ENCODE peak calls at places on chromosomes 5 and 9, in eight cellular contexts. M, B, T, A, U, V, R and Z are unnamed samples.

GRCh38 chr5:39755986-39756385 is 331.2 kb upstream of the DAB2 start:
- DNase-seq in R (peak; percentile 92), M (peak; percentile 95), U (peak; percentile 15), B (no peak), V (no peak), T (no peak), A (no peak), Z (no peak)

GRCh38 chr9:89420397-89420796 is 77.5 kb downstream of the SEMA4D start:
- DNase-seq in T (no peak), U (no peak), V (no peak), R (no peak), A (no peak), M (no peak), B (no peak), Z (no peak)

GRCh38 chr5:92559743-92560142 is 1021.3 kb downstream of the NR2F1-AS1 start:
- DNase-seq in V (no peak), A (no peak), M (peak; percentile 34), R (peak; percentile 42), B (no peak), T (no peak), U (no peak), Z (no peak)

GRCh38 chr5:177113566-177114424 is 19.8 kb upstream of the NSD1 start:
- DNase-seq in V (peak; percentile 85), U (peak; percentile 65), T (peak; percentile 68), A (peak; percentile 63), B (peak; percentile 84), R (peak; percentile 82), M (peak; percentile 89), Z (peak; percentile 78)

GRCh38 chr5:98905857-98906688 is 22.7 kb downstream of the CHD1 start:
- DNase-seq in T (no peak), A (no peak), U (no peak), R (peak; percentile 61), V (no peak), M (peak; percentile 83), B (no peak), Z (no peak)

GRCh38 chr5:174309131-174309845 is 263.8 kb downstream of the NSG2 start:
- DNase-seq in M (no peak), U (no peak), R (no peak), A (no peak), V (no peak), B (peak; percentile 3), T (no peak), Z (no peak)

GRCh38 chr5:40680741-40681350 is 1.1 kb downstream of the PTGER4 start:
- DNase-seq in T (peak; percentile 64), V (peak; percentile 16), A (no peak), R (no peak), B (peak; percentile 60), M (no peak), U (no peak), Z (no peak)

GRCh38 chr5:143262393-143263174 is 140.9 kb downstream of the NR3C1 start:
- DNase-seq in V (no peak), M (peak; percentile 76), U (no peak), T (no peak), B (no peak), R (peak; percentile 71), A (no peak), Z (no peak)

GRCh38 chr9:92759990-92760893 is 4.4 kb downstream of the BICD2 start:
- DNase-seq in B (no peak), M (no peak), A (peak; percentile 89), U (peak; percentile 73), R (no peak), V (no peak), T (no peak), Z (no peak)

GRCh38 chr9:100426194-100426531 is 780 bp upstream of the MSANTD3 start:
- DNase-seq in U (no peak), V (no peak), A (no peak), B (no peak), M (no peak), T (no peak), R (no peak), Z (no peak)

GRCh38 chr9:82021198-82021597 is 32.6 kb downstream of the SPATA31D1 start:
- DNase-seq in M (peak; percentile 62), R (peak; percentile 1), B (no peak), T (no peak), A (peak; percentile 25), V (no peak), U (no peak), Z (peak; percentile 60)

GRCh38 chr5:447501-447900 is 4.5 kb downstream of the EXOC3 start:
- DNase-seq in B (no peak), U (no peak), T (no peak), A (no peak), M (no peak), V (no peak), R (no peak), Z (no peak)

GRCh38 chr9:83956288-83957028 is 23.6 kb downstream of the HNRNPK start:
- DNase-seq in B (peak; percentile 91), U (peak; percentile 83), A (peak; percentile 84), R (peak; percentile 71), M (peak; percentile 61), T (peak; percentile 61), V (peak; percentile 78), Z (peak; percentile 41)

GRCh38 chr5:167844173-167844572 is 447.3 kb upstream of the WWC1 start:
- DNase-seq in U (no peak), A (no peak), T (no peak), B (no peak), V (no peak), M (no peak), R (no peak), Z (no peak)

GRCh38 chr5:77844408-77845272 is 68.5 kb upstream of the TBCA start:
- DNase-seq in A (no peak), M (no peak), V (peak; percentile 31), U (no peak), T (no peak), B (no peak), R (no peak), Z (no peak)

GRCh38 chr5:133433133-133433532 is 179.2 kb downstream of the FSTL4 start:
- DNase-seq in R (no peak), M (no peak), V (no peak), A (no peak), T (no peak), U (no peak), B (no peak), Z (no peak)

GRCh38 chr9:35313911-35314310 is 152.1 kb downstream of the UNC13B start:
- DNase-seq in T (no peak), R (no peak), U (no peak), M (no peak), A (no peak), B (no peak), V (no peak), Z (no peak)

GRCh38 chr5:112070022-112070421 is 313.0 kb upstream of the NREP start:
- DNase-seq in U (no peak), B (no peak), M (no peak), T (no peak), R (no peak), A (no peak), V (no peak), Z (no peak)

GRCh38 chr5:54090495-54091084 is 219.8 kb downstream of the ARL15 start:
- DNase-seq in A (no peak), R (peak; percentile 78), M (peak; percentile 23), B (no peak), U (no peak), V (no peak), T (no peak), Z (no peak)

DNA sequence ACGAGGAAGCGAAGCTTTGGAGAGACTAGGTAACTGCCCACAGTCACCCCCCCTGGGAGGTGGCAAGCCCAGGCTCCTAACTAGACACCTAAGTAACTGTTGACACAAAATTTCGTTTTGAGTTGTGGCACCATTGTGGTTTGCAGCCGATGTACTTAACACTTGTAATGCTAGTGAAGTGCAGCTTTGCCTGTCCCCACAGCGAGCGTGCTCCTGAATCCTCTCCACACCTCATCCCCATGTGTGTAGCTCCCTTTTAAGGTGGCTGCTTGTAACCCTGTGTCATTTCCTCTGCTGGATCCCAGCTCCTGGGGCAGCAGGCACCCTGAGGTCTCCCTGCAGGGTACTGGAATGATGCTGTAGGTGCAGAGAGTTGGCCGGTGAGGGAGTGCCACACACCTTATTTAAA is 114.9 kb downstream of the TRIO start:
- DNase-seq in M (no peak), A (no peak), V (no peak), B (no peak), R (no peak), U (no peak), T (no peak), Z (no peak)
- H3K4me1 ChIP-seq in M (peaks cover 55% of the 10 kb centered on the region), A (peaks cover 20% of the 10 kb centered on the region), V (peaks cover 18% of the 10 kb centered on the region), B (no peaks in the 10 kb centered on the region), R (peaks cover 23% of the 10 kb centered on the region), U (peaks cover 6% of the 10 kb centered on the region), T (no peaks in the 10 kb centered on the region), Z (peaks cover 4% of the 10 kb centered on the region)

GRCh38 chr9:121748727-121749546 is 97.5 kb downstream of the DAB2IP start:
- DNase-seq in U (peak; percentile 78), A (peak; percentile 86), M (no peak), V (no peak), B (no peak), T (peak; percentile 20), R (no peak), Z (no peak)

GRCh38 chr9:121750259-121750714 is 98.9 kb downstream of the DAB2IP start:
- DNase-seq in T (peak; percentile 12), M (no peak), V (no peak), R (no peak), B (no peak), A (no peak), U (no peak), Z (no peak)

GRCh38 chr9:121748080-121748479 is 96.6 kb downstream of the DAB2IP start:
- DNase-seq in A (no peak), R (no peak), M (no peak), V (no peak), T (peak; percentile 35), B (no peak), U (no peak), Z (no peak)

GRCh38 chr9:121750715-121751623 is 99.5 kb downstream of the DAB2IP start:
- DNase-seq in B (no peak), A (no peak), V (no peak), U (no peak), T (peak; percentile 7), R (no peak), M (no peak), Z (no peak)

GRCh38 chr9:121749614-121750013 is 98.2 kb downstream of the DAB2IP start:
- DNase-seq in R (no peak), T (no peak), B (no peak), A (no peak), V (no peak), U (no peak), M (no peak), Z (no peak)
- H3K4me1 ChIP-seq in R (peaks cover 8% of the 10 kb centered on the region), T (peaks cover 14% of the 10 kb centered on the region), B (peaks cover 4% of the 10 kb centered on the region), A (peaks cover 74% of the 10 kb centered on the region), V (peaks cover 59% of the 10 kb centered on the region), U (peaks cover 63% of the 10 kb centered on the region), M (peaks cover 3% of the 10 kb centered on the region), Z (peaks cover 60% of the 10 kb centered on the region)

DNA sequence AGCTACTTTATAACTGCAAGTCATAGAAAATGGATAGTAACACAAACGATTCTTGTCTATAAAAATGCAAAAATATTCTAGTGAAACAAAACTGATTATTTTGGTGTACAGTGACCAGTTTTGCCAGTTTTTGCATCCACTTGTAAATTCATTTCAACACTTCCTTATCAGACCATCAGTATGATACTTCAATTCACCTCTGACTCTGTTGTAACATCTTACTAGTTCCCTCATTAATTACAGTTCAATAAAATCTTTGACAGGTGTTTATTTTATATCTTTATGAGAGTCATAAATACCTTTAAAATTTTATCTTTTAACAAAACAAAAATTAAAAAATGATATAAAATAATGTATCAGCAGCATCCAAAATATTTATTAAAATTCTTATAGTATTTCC is 13.1 kb upstream of the PTCH1 start:
- DNase-seq in T (no peak), U (no peak), A (no peak), M (no peak), B (no peak), R (no peak), V (no peak), Z (no peak)
- H3K4me1 ChIP-seq in T (no peaks in the 10 kb centered on the region), U (no peaks in the 10 kb centered on the region), A (no peaks in the 10 kb centered on the region), M (peaks cover 6% of the 10 kb centered on the region), B (no peaks in the 10 kb centered on the region), R (peaks cover 24% of the 10 kb centered on the region), V (no peaks in the 10 kb centered on the region), Z (no peaks in the 10 kb centered on the region)

GRCh38 chr5:35483797-35484196 is 133.9 kb upstream of the SPEF2 start:
- DNase-seq in A (no peak), T (no peak), B (no peak), V (no peak), U (no peak), R (no peak), M (no peak), Z (no peak)
- H3K4me1 ChIP-seq in A (no peaks in the 10 kb centered on the region), T (peaks cover 6% of the 10 kb centered on the region), B (no peaks in the 10 kb centered on the region), V (peaks cover 3% of the 10 kb centered on the region), U (no peaks in the 10 kb centered on the region), R (peaks cover 4% of the 10 kb centered on the region), M (peaks cover 5% of the 10 kb centered on the region), Z (no peaks in the 10 kb centered on the region)